ENCODE peak calls at places on chromosome 15, in four cellular contexts. J is fibroblast of lung, Z is A673, V is GM23338. N is an unnamed sample.

GRCh38 chr15:29538110-29538509 is 268.5 kb upstream of the NSMCE3 start:
- DNase-seq in V (no peak), Z (no peak), J (no peak), N (no peak)

GRCh38 chr15:31169558-31169957 is 68.0 kb upstream of the TRPM1 start:
- DNase-seq in V (no peak), Z (no peak), J (no peak), N (no peak)

GRCh38 chr15:74793135-74794028 is 11.5 kb downstream of the CSK start:
- DNase-seq in V (peak; percentile 36), J (no peak), Z (peak; percentile 52), N (no peak)

GRCh38 chr15:27679203-27679602 is 419.9 kb downstream of the OCA2 start:
- DNase-seq in V (no peak), Z (no peak), J (no peak), N (no peak)

GRCh38 chr15:75164625-75165024 is 37.1 kb upstream of the C15orf39 start:
- DNase-seq in J (no peak), Z (no peak), V (peak; percentile 70), N (no peak)

GRCh38 chr15:40847225-40847961 is 3.5 kb downstream of the SPINT1 start:
- DNase-seq in V (peak; percentile 81), J (no peak), Z (peak; percentile 62), N (peak; percentile 85)

GRCh38 chr15:55999635-56000034 is 6.2 kb upstream of the NEDD4 start:
- DNase-seq in Z (no peak), J (peak; percentile 61), V (no peak), N (peak; percentile 59)

GRCh38 chr15:36632196-36632595 is 52.8 kb downstream of the CDIN1 start:
- DNase-seq in Z (no peak), V (no peak), J (peak; percentile 35), N (peak; percentile 81)

GRCh38 chr15:58282060-58282708 is 144.0 kb downstream of the AQP9 start:
- DNase-seq in V (no peak), J (peak; percentile 40), Z (no peak), N (no peak)

GRCh38 chr15:96326551-96327154 is 3.8 kb upstream of the NR2F2 start:
- DNase-seq in V (peak; percentile 69), Z (peak; percentile 82), J (peak; percentile 76), N (peak; percentile 65)

GRCh38 chr15:43134157-43134637 is 811 bp downstream of the TMEM62 start:
- DNase-seq in Z (no peak), J (no peak), V (peak; percentile 41), N (peak; percentile 25)

GRCh38 chr15:63506537-63507035 is 2.2 kb downstream of the USP3 start:
- DNase-seq in J (peak; percentile 63), V (no peak), Z (peak; percentile 67), N (peak; percentile 69)

GRCh38 chr15:101446527-101447167 is 42.9 kb downstream of the PCSK6 start:
- DNase-seq in V (no peak), J (no peak), Z (no peak), N (peak; percentile 19)

GRCh38 chr15:75639709-75640482 is at the start of gene IMP3:
- DNase-seq in Z (peak; percentile 99), J (peak; percentile 97), V (peak; percentile 100), N (peak; percentile 98)

GRCh38 chr15:37081985-37082384 is 18.4 kb downstream of the MEIS2 start:
- DNase-seq in J (no peak), V (peak; percentile 65), Z (no peak), N (no peak)

GRCh38 chr15:67515090-67515489 is 5.8 kb upstream of the C15orf61 start:
- DNase-seq in Z (no peak), J (no peak), V (no peak), N (no peak)

GRCh38 chr15:92714071-92714456 is 58.5 kb upstream of the FAM174B start:
- DNase-seq in V (peak; percentile 80), Z (peak; percentile 42), J (peak; percentile 46), N (peak; percentile 51)

GRCh38 chr15:67178569-67179210 is 75.8 kb downstream of the AAGAB start:
- DNase-seq in J (peak; percentile 98), Z (no peak), V (no peak), N (peak; percentile 79)

GRCh38 chr15:33963831-33964664 is 4.2 kb upstream of the CHRM5 start:
- DNase-seq in J (peak; percentile 56), Z (peak; percentile 38), V (peak; percentile 75), N (peak; percentile 68)

GRCh38 chr15:36468746-36469145 is 110.7 kb upstream of the CDIN1 start:
- DNase-seq in V (no peak), J (peak; percentile 100), Z (no peak), N (no peak)

GRCh38 chr15:71730277-71731144 is 79.8 kb upstream of the NR2E3 start:
- DNase-seq in V (peak; percentile 80), J (peak; percentile 82), Z (peak; percentile 64), N (peak; percentile 76)

GRCh38 chr15:58462547-58462946 is 30.8 kb downstream of the LIPC start:
- DNase-seq in Z (no peak), V (no peak), J (no peak), N (peak; percentile 67)

GRCh38 chr15:75517233-75517632 is 61.9 kb downstream of the PTPN9 start:
- DNase-seq in V (no peak), J (no peak), Z (no peak), N (no peak)

GRCh38 chr15:37137221-37137620 is 36.9 kb upstream of the MEIS2 start:
- DNase-seq in Z (no peak), V (no peak), J (peak; percentile 31), N (no peak)

GRCh38 chr15:101128191-101128590 is 123.7 kb downstream of the CHSY1 start:
- DNase-seq in J (peak; percentile 100), Z (peak; percentile 92), V (peak; percentile 37), N (peak; percentile 85)

GRCh38 chr15:29570931-29571727 is 251.1 kb downstream of the TJP1 start:
- DNase-seq in Z (peak; percentile 21), V (peak; percentile 84), J (peak; percentile 8), N (peak; percentile 10)

GRCh38 chr15:40915679-40916078 is 13.5 kb upstream of the DLL4 start:
- DNase-seq in V (no peak), Z (no peak), J (no peak), N (no peak)

GRCh38 chr15:28133281-28133680 is 34.2 kb upstream of the OCA2 start:
- DNase-seq in Z (no peak), V (no peak), J (peak; percentile 20), N (no peak)

GRCh38 chr15:49438970-49439631 is 16.1 kb downstream of the FGF7 start:
- DNase-seq in J (no peak), Z (no peak), V (peak; percentile 17), N (no peak)

GRCh38 chr15:71962537-71962936 is 152.2 kb downstream of the NR2E3 start:
- DNase-seq in J (peak; percentile 12), V (no peak), Z (no peak), N (peak; percentile 24)

GRCh38 chr15:100572362-100572983 is 29.5 kb downstream of the LINS1 start:
- DNase-seq in J (peak; percentile 59), Z (peak; percentile 28), V (peak; percentile 4), N (peak; percentile 58)

GRCh38 chr15:50907866-50908208 is 646 bp upstream of the AP4E1 start:
- DNase-seq in V (peak; percentile 68), Z (peak; percentile 55), J (no peak), N (peak; percentile 15)

GRCh38 chr15:94352940-94353820 is 121.8 kb downstream of the MCTP2 start:
- DNase-seq in Z (no peak), J (peak; percentile 98), V (no peak), N (no peak)

GRCh38 chr15:94351121-94351520 is 119.8 kb downstream of the MCTP2 start:
- DNase-seq in V (no peak), Z (no peak), J (no peak), N (no peak)

GRCh38 chr15:94346272-94346671 is 114.9 kb downstream of the MCTP2 start:
- DNase-seq in V (no peak), J (peak; percentile 62), Z (peak; percentile 35), N (peak; percentile 21)

DNA sequence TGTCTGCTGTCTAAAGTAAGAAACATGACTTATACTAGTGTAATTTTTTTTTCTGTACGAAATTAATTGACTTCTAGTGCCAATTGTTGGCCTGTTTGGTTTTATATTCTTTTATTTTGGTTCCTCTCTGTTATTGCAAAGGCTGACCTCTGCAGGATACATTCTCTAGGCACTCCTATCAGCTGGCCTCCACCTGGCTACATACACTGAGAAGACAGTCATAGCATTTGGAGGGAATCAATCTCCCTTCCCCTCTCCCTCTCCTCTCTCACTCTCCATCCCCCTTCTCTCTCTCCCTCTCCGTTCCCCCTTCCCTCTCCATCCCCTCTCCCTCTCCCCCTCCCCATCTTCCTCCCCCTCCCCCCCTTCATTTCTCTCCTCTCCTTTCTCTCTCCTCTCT is 116.7 kb downstream of the MCTP2 start:
- DNase-seq in J (no peak), V (no peak), Z (no peak), N (no peak)
- TF ChIP-seq EZH2 in J (no peak), V (no peak), Z (no peak), N (no peak)

DNA sequence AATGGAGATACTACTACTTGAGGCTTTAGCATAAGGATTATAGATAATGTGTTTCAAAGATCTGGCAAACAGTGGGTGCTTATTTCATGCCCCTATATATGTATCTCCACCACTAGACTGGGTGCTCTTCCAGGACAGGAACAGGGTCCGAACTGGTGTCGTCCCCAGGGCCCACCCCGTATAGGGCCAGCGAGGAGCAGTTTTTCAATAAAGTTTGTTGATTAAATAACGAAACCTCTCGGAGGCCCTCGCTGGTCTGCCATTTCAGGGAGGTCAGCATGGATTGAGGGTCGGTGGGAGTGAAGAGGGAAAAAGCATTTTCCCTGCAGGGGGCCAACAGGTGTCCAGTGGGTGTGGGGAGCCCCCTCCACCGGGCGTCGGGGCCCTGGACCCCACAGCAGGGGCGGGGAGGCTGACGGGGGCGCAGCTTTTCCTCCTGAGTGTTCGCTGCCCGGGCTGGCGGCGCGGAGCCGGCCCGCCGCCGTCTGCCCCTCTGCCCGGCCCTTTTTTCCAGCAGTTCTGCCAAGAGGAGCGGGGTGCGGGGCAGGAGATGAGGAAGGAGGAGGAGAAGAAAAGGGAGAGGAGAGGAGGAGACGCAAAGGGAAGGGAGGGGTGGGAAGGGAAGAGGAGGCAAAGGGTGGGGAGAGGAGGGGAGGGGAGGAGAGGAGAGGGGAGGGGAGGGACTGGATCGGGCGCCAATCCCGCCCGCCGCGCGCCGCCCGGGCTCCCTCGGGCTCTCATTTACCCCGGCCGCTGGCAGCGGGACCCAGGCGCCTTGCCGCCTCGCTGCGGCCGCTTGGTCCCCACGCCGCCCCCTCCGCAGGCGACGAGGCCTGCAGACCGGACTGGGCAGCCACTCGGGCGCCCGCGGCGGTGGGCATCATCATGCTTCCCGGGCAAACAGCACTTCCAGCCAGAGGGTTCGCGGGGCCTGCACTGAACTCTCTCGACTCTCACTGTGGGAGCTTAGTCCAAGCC is 66.3 kb downstream of the ISG20 start:
- DNase-seq in Z (peak; percentile 46), J (peak; percentile 58), V (peak; percentile 71), N (no peak)
- TF ChIP-seq EZH2 in Z (peak; percentile 49), J (no peak), V (no peak), N (no peak)

GRCh38 chr15:77070500-77071337 is at the start of gene TSPAN3:
- DNase-seq in Z (peak; percentile 97), J (peak; percentile 91), V (peak; percentile 97), N (peak; percentile 92)
- TF ChIP-seq EZH2 in Z (no peak), J (no peak), V (no peak), N (no peak)

DNA sequence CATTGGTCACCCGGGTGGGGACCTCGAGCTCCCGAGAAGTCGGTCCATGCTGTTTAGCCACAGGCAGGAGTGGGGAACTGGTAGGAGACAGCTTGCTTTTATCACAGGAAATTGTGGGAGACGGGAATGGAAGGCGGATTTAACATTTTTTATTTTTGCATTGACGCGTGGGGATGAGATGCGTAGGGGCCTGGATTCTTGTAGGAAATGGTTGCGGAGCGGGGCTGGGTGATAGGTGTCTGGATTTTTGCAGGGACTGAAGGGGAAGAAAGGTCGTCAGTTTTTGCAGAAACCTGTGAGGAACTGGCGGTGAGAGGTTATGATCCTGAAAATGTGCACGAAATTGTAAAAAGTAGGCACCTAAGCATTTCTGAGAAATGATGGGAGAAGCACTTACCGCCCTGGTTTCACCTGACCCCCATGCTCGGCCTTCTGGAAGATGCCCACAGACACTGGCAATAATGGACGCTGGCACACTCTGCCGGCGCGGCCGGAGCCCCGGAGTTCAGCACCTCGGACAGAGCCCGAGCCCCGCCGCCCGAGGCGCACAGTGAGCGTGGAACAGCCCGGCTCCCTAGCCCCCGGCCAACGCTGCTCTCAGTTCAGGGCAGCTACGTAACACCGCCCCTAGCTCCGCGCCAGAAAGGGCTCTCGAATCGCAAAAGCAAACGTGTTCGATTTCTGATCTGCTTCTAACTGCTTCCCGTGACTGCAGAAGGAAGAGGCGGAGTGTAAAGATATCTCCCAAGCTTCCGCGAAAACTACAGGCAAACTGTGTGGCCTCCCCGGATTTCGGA is 928 bp downstream of the ANKRD34C start:
- DNase-seq in Z (peak; percentile 56), V (peak; percentile 89), J (peak; percentile 19), N (peak; percentile 22)
- TF ChIP-seq EZH2 in Z (no peak), V (peak; percentile 31), J (no peak), N (no peak)